ENCODE peak calls at places on chromosomes 1 and 21, in eight cellular contexts. One of them, this sample, is unnamed.

GRCh38 chr1:101496109-101496508 is 259.3 kb downstream of the S1PR1 start:
- DNase-seq in activated gamma-delta T cell: no peak
- DNase-seq in CD4-positive, alpha-beta memory T cell: no peak
- DNase-seq in CD8-positive, alpha-beta memory T cell: no peak
- DNase-seq in NAMALWA: no peak
- DNase-seq in mucosa of descending colon: no peak
- DNase-seq in posterior cingulate gyrus: no peak
- DNase-seq in GM06990: no peak
- DNase-seq in this sample: no peak

GRCh38 chr1:39816431-39817090 is 27.9 kb upstream of the BMP8B start:
- DNase-seq in activated gamma-delta T cell: no peak
- DNase-seq in CD4-positive, alpha-beta memory T cell: peak; percentile 60
- DNase-seq in CD8-positive, alpha-beta memory T cell: peak; percentile 67
- DNase-seq in NAMALWA: peak; percentile 80
- DNase-seq in mucosa of descending colon: peak; percentile 77
- DNase-seq in posterior cingulate gyrus: peak; percentile 23
- DNase-seq in GM06990: peak; percentile 65
- DNase-seq in this sample: peak; percentile 60

GRCh38 chr21:24205317-24205716 is 1402.0 kb downstream of the MRPL39 start:
- DNase-seq in activated gamma-delta T cell: no peak
- DNase-seq in CD4-positive, alpha-beta memory T cell: no peak
- DNase-seq in CD8-positive, alpha-beta memory T cell: no peak
- DNase-seq in NAMALWA: no peak
- DNase-seq in mucosa of descending colon: no peak
- DNase-seq in posterior cingulate gyrus: no peak
- DNase-seq in GM06990: no peak
- DNase-seq in this sample: no peak

GRCh38 chr1:184036517-184036949 is 995 bp downstream of the COLGALT2 start:
- DNase-seq in activated gamma-delta T cell: no peak
- DNase-seq in CD4-positive, alpha-beta memory T cell: no peak
- DNase-seq in CD8-positive, alpha-beta memory T cell: peak; percentile 51
- DNase-seq in NAMALWA: no peak
- DNase-seq in mucosa of descending colon: no peak
- DNase-seq in posterior cingulate gyrus: peak; percentile 54
- DNase-seq in GM06990: peak; percentile 27
- DNase-seq in this sample: peak; percentile 13

GRCh38 chr1:54937469-54937868 is 43.0 kb upstream of the TMEM61 start:
- DNase-seq in activated gamma-delta T cell: no peak
- DNase-seq in CD4-positive, alpha-beta memory T cell: no peak
- DNase-seq in CD8-positive, alpha-beta memory T cell: no peak
- DNase-seq in NAMALWA: no peak
- DNase-seq in mucosa of descending colon: no peak
- DNase-seq in posterior cingulate gyrus: no peak
- DNase-seq in GM06990: no peak
- DNase-seq in this sample: no peak

GRCh38 chr1:114558548-114558947 is 22.9 kb downstream of the BCAS2 start:
- DNase-seq in activated gamma-delta T cell: no peak
- DNase-seq in CD4-positive, alpha-beta memory T cell: no peak
- DNase-seq in CD8-positive, alpha-beta memory T cell: no peak
- DNase-seq in NAMALWA: peak; percentile 55
- DNase-seq in mucosa of descending colon: no peak
- DNase-seq in posterior cingulate gyrus: no peak
- DNase-seq in GM06990: no peak
- DNase-seq in this sample: no peak

GRCh38 chr1:159009704-159010361 is at the start of gene IFI16:
- DNase-seq in activated gamma-delta T cell: no peak
- DNase-seq in CD4-positive, alpha-beta memory T cell: peak; percentile 85
- DNase-seq in CD8-positive, alpha-beta memory T cell: peak; percentile 57
- DNase-seq in NAMALWA: peak; percentile 92
- DNase-seq in mucosa of descending colon: peak; percentile 74
- DNase-seq in posterior cingulate gyrus: no peak
- DNase-seq in GM06990: peak; percentile 70
- DNase-seq in this sample: peak; percentile 15

GRCh38 chr1:18997508-18997907 is 41.0 kb upstream of the IFFO2 start:
- DNase-seq in activated gamma-delta T cell: no peak
- DNase-seq in CD4-positive, alpha-beta memory T cell: no peak
- DNase-seq in CD8-positive, alpha-beta memory T cell: no peak
- DNase-seq in NAMALWA: no peak
- DNase-seq in mucosa of descending colon: no peak
- DNase-seq in posterior cingulate gyrus: peak; percentile 43
- DNase-seq in GM06990: no peak
- DNase-seq in this sample: no peak

GRCh38 chr1:51268675-51269033 is 32.6 kb downstream of the RNF11 start:
- DNase-seq in activated gamma-delta T cell: no peak
- DNase-seq in CD4-positive, alpha-beta memory T cell: no peak
- DNase-seq in CD8-positive, alpha-beta memory T cell: no peak
- DNase-seq in NAMALWA: no peak
- DNase-seq in mucosa of descending colon: no peak
- DNase-seq in posterior cingulate gyrus: no peak
- DNase-seq in GM06990: peak; percentile 38
- DNase-seq in this sample: no peak

GRCh38 chr21:17780539-17780938 is 38.6 kb downstream of the C21orf91 start:
- DNase-seq in activated gamma-delta T cell: no peak
- DNase-seq in CD4-positive, alpha-beta memory T cell: peak; percentile 91
- DNase-seq in CD8-positive, alpha-beta memory T cell: peak; percentile 75
- DNase-seq in NAMALWA: no peak
- DNase-seq in mucosa of descending colon: no peak
- DNase-seq in posterior cingulate gyrus: no peak
- DNase-seq in GM06990: peak; percentile 83
- DNase-seq in this sample: no peak

GRCh38 chr1:199551967-199552565 is 475.4 kb upstream of the NR5A2 start:
- DNase-seq in activated gamma-delta T cell: no peak
- DNase-seq in CD4-positive, alpha-beta memory T cell: no peak
- DNase-seq in CD8-positive, alpha-beta memory T cell: no peak
- DNase-seq in NAMALWA: peak; percentile 77
- DNase-seq in mucosa of descending colon: peak; percentile 69
- DNase-seq in posterior cingulate gyrus: no peak
- DNase-seq in GM06990: peak; percentile 11
- DNase-seq in this sample: no peak

GRCh38 chr1:17045623-17046022 is 8.2 kb downstream of the SDHB start:
- DNase-seq in activated gamma-delta T cell: no peak
- DNase-seq in CD4-positive, alpha-beta memory T cell: no peak
- DNase-seq in CD8-positive, alpha-beta memory T cell: no peak
- DNase-seq in NAMALWA: no peak
- DNase-seq in mucosa of descending colon: no peak
- DNase-seq in posterior cingulate gyrus: no peak
- DNase-seq in GM06990: no peak
- DNase-seq in this sample: no peak

GRCh38 chr1:183636783-183637182 is 1.2 kb upstream of the ARPC5 start:
- DNase-seq in activated gamma-delta T cell: no peak
- DNase-seq in CD4-positive, alpha-beta memory T cell: no peak
- DNase-seq in CD8-positive, alpha-beta memory T cell: no peak
- DNase-seq in NAMALWA: no peak
- DNase-seq in mucosa of descending colon: no peak
- DNase-seq in posterior cingulate gyrus: no peak
- DNase-seq in GM06990: no peak
- DNase-seq in this sample: no peak

GRCh38 chr21:42526379-42526727 is 12.7 kb downstream of the SLC37A1 start:
- DNase-seq in activated gamma-delta T cell: no peak
- DNase-seq in CD4-positive, alpha-beta memory T cell: no peak
- DNase-seq in CD8-positive, alpha-beta memory T cell: no peak
- DNase-seq in NAMALWA: no peak
- DNase-seq in mucosa of descending colon: peak; percentile 83
- DNase-seq in posterior cingulate gyrus: no peak
- DNase-seq in GM06990: no peak
- DNase-seq in this sample: no peak

GRCh38 chr1:54380285-54380882 is 25.8 kb downstream of the SSBP3 start:
- DNase-seq in activated gamma-delta T cell: no peak
- DNase-seq in CD4-positive, alpha-beta memory T cell: peak; percentile 63
- DNase-seq in CD8-positive, alpha-beta memory T cell: peak; percentile 64
- DNase-seq in NAMALWA: no peak
- DNase-seq in mucosa of descending colon: no peak
- DNase-seq in posterior cingulate gyrus: no peak
- DNase-seq in GM06990: no peak
- DNase-seq in this sample: no peak

GRCh38 chr21:45179568-45180288 is 105.3 kb downstream of the ADARB1 start:
- DNase-seq in activated gamma-delta T cell: no peak
- DNase-seq in CD4-positive, alpha-beta memory T cell: no peak
- DNase-seq in CD8-positive, alpha-beta memory T cell: no peak
- DNase-seq in NAMALWA: no peak
- DNase-seq in mucosa of descending colon: no peak
- DNase-seq in posterior cingulate gyrus: no peak
- DNase-seq in GM06990: no peak
- DNase-seq in this sample: no peak

GRCh38 chr1:27659497-27660299 is 12.3 kb downstream of the IFI6 start:
- DNase-seq in activated gamma-delta T cell: peak; percentile 84
- DNase-seq in CD4-positive, alpha-beta memory T cell: peak; percentile 92
- DNase-seq in CD8-positive, alpha-beta memory T cell: peak; percentile 92
- DNase-seq in NAMALWA: peak; percentile 92
- DNase-seq in mucosa of descending colon: peak; percentile 97
- DNase-seq in posterior cingulate gyrus: peak; percentile 51
- DNase-seq in GM06990: peak; percentile 94
- DNase-seq in this sample: peak; percentile 72

GRCh38 chr1:168734946-168735345 is 5.9 kb upstream of the DPT start:
- DNase-seq in activated gamma-delta T cell: no peak
- DNase-seq in CD4-positive, alpha-beta memory T cell: no peak
- DNase-seq in CD8-positive, alpha-beta memory T cell: no peak
- DNase-seq in NAMALWA: no peak
- DNase-seq in mucosa of descending colon: no peak
- DNase-seq in posterior cingulate gyrus: no peak
- DNase-seq in GM06990: no peak
- DNase-seq in this sample: no peak

GRCh38 chr1:6500446-6501406 is 9.3 kb upstream of the PLEKHG5 start:
- DNase-seq in activated gamma-delta T cell: no peak
- DNase-seq in CD4-positive, alpha-beta memory T cell: no peak
- DNase-seq in CD8-positive, alpha-beta memory T cell: no peak
- DNase-seq in NAMALWA: no peak
- DNase-seq in mucosa of descending colon: no peak
- DNase-seq in posterior cingulate gyrus: no peak
- DNase-seq in GM06990: no peak
- DNase-seq in this sample: no peak

GRCh38 chr1:237287876-237288517 is 246.0 kb downstream of the RYR2 start:
- DNase-seq in activated gamma-delta T cell: no peak
- DNase-seq in CD4-positive, alpha-beta memory T cell: no peak
- DNase-seq in CD8-positive, alpha-beta memory T cell: no peak
- DNase-seq in NAMALWA: no peak
- DNase-seq in mucosa of descending colon: no peak
- DNase-seq in posterior cingulate gyrus: no peak
- DNase-seq in GM06990: no peak
- DNase-seq in this sample: no peak

GRCh38 chr1:152565115-152565514 is 1.5 kb downstream of the LCE3E start:
- DNase-seq in activated gamma-delta T cell: no peak
- DNase-seq in CD4-positive, alpha-beta memory T cell: no peak
- DNase-seq in CD8-positive, alpha-beta memory T cell: no peak
- DNase-seq in NAMALWA: no peak
- DNase-seq in mucosa of descending colon: no peak
- DNase-seq in posterior cingulate gyrus: no peak
- DNase-seq in GM06990: peak; percentile 21
- DNase-seq in this sample: no peak

GRCh38 chr1:207669469-207670111 is 24.7 kb downstream of the CR1L start:
- DNase-seq in activated gamma-delta T cell: no peak
- DNase-seq in CD4-positive, alpha-beta memory T cell: no peak
- DNase-seq in CD8-positive, alpha-beta memory T cell: no peak
- DNase-seq in NAMALWA: no peak
- DNase-seq in mucosa of descending colon: no peak
- DNase-seq in posterior cingulate gyrus: no peak
- DNase-seq in GM06990: no peak
- DNase-seq in this sample: no peak

GRCh38 chr1:113271039-113271438 is 119.3 kb upstream of the MAGI3 start:
- DNase-seq in activated gamma-delta T cell: no peak
- DNase-seq in CD4-positive, alpha-beta memory T cell: no peak
- DNase-seq in CD8-positive, alpha-beta memory T cell: no peak
- DNase-seq in NAMALWA: no peak
- DNase-seq in mucosa of descending colon: peak; percentile 66
- DNase-seq in posterior cingulate gyrus: no peak
- DNase-seq in GM06990: no peak
- DNase-seq in this sample: no peak

GRCh38 chr21:21200103-21200938 is 202.1 kb downstream of the NCAM2 start:
- DNase-seq in activated gamma-delta T cell: no peak
- DNase-seq in CD4-positive, alpha-beta memory T cell: no peak
- DNase-seq in CD8-positive, alpha-beta memory T cell: no peak
- DNase-seq in NAMALWA: no peak
- DNase-seq in mucosa of descending colon: peak; percentile 29
- DNase-seq in posterior cingulate gyrus: no peak
- DNase-seq in GM06990: no peak
- DNase-seq in this sample: no peak

GRCh38 chr1:192914696-192915095 is 105.9 kb downstream of the RGS2 start:
- DNase-seq in activated gamma-delta T cell: no peak
- DNase-seq in CD4-positive, alpha-beta memory T cell: no peak
- DNase-seq in CD8-positive, alpha-beta memory T cell: no peak
- DNase-seq in NAMALWA: no peak
- DNase-seq in mucosa of descending colon: no peak
- DNase-seq in posterior cingulate gyrus: no peak
- DNase-seq in GM06990: no peak
- DNase-seq in this sample: no peak

GRCh38 chr1:154265586-154265985 is 6.8 kb upstream of the HAX1 start:
- DNase-seq in activated gamma-delta T cell: no peak
- DNase-seq in CD4-positive, alpha-beta memory T cell: peak; percentile 66
- DNase-seq in CD8-positive, alpha-beta memory T cell: no peak
- DNase-seq in NAMALWA: no peak
- DNase-seq in mucosa of descending colon: no peak
- DNase-seq in posterior cingulate gyrus: no peak
- DNase-seq in GM06990: no peak
- DNase-seq in this sample: no peak

GRCh38 chr1:173267453-173267945 is 60.4 kb upstream of the TNFSF4 start:
- DNase-seq in activated gamma-delta T cell: no peak
- DNase-seq in CD4-positive, alpha-beta memory T cell: no peak
- DNase-seq in CD8-positive, alpha-beta memory T cell: no peak
- DNase-seq in NAMALWA: no peak
- DNase-seq in mucosa of descending colon: no peak
- DNase-seq in posterior cingulate gyrus: no peak
- DNase-seq in GM06990: peak; percentile 24
- DNase-seq in this sample: no peak

GRCh38 chr1:88800382-88801051 is 90.8 kb downstream of the GTF2B start:
- DNase-seq in activated gamma-delta T cell: no peak
- DNase-seq in CD4-positive, alpha-beta memory T cell: no peak
- DNase-seq in CD8-positive, alpha-beta memory T cell: peak; percentile 57
- DNase-seq in NAMALWA: peak; percentile 70
- DNase-seq in mucosa of descending colon: peak; percentile 55
- DNase-seq in posterior cingulate gyrus: no peak
- DNase-seq in GM06990: no peak
- DNase-seq in this sample: no peak

GRCh38 chr1:36177589-36178463 is 21.9 kb downstream of the MAP7D1 start:
- DNase-seq in activated gamma-delta T cell: no peak
- DNase-seq in CD4-positive, alpha-beta memory T cell: no peak
- DNase-seq in CD8-positive, alpha-beta memory T cell: no peak
- DNase-seq in NAMALWA: no peak
- DNase-seq in mucosa of descending colon: no peak
- DNase-seq in posterior cingulate gyrus: no peak
- DNase-seq in GM06990: no peak
- DNase-seq in this sample: no peak

GRCh38 chr21:44006656-44007055 is 5.5 kb upstream of the TRAPPC10 start:
- DNase-seq in activated gamma-delta T cell: no peak
- DNase-seq in CD4-positive, alpha-beta memory T cell: no peak
- DNase-seq in CD8-positive, alpha-beta memory T cell: no peak
- DNase-seq in NAMALWA: no peak
- DNase-seq in mucosa of descending colon: no peak
- DNase-seq in posterior cingulate gyrus: no peak
- DNase-seq in GM06990: no peak
- DNase-seq in this sample: no peak

GRCh38 chr1:84643183-84643582 is 47.1 kb downstream of the SSX2IP start:
- DNase-seq in activated gamma-delta T cell: no peak
- DNase-seq in CD4-positive, alpha-beta memory T cell: no peak
- DNase-seq in CD8-positive, alpha-beta memory T cell: no peak
- DNase-seq in NAMALWA: no peak
- DNase-seq in mucosa of descending colon: no peak
- DNase-seq in posterior cingulate gyrus: no peak
- DNase-seq in GM06990: no peak
- DNase-seq in this sample: no peak

GRCh38 chr1:30084909-30085571 is 638.3 kb downstream of the MATN1 start:
- DNase-seq in activated gamma-delta T cell: no peak
- DNase-seq in CD4-positive, alpha-beta memory T cell: no peak
- DNase-seq in CD8-positive, alpha-beta memory T cell: no peak
- DNase-seq in NAMALWA: no peak
- DNase-seq in mucosa of descending colon: no peak
- DNase-seq in posterior cingulate gyrus: no peak
- DNase-seq in GM06990: no peak
- DNase-seq in this sample: no peak

GRCh38 chr1:180468311-180468710 is 34.1 kb downstream of the ACBD6 start:
- DNase-seq in activated gamma-delta T cell: no peak
- DNase-seq in CD4-positive, alpha-beta memory T cell: no peak
- DNase-seq in CD8-positive, alpha-beta memory T cell: no peak
- DNase-seq in NAMALWA: no peak
- DNase-seq in mucosa of descending colon: no peak
- DNase-seq in posterior cingulate gyrus: no peak
- DNase-seq in GM06990: no peak
- DNase-seq in this sample: no peak

GRCh38 chr21:45525153-45525909 is 16.9 kb downstream of the SLC19A1 start:
- DNase-seq in activated gamma-delta T cell: no peak
- DNase-seq in CD4-positive, alpha-beta memory T cell: peak; percentile 11
- DNase-seq in CD8-positive, alpha-beta memory T cell: peak; percentile 31
- DNase-seq in NAMALWA: no peak
- DNase-seq in mucosa of descending colon: peak; percentile 82
- DNase-seq in posterior cingulate gyrus: peak; percentile 4
- DNase-seq in GM06990: no peak
- DNase-seq in this sample: no peak